ENCODE peak calls at places on chromosomes 6 and 20, in five cellular contexts. I is tibial nerve, W is stomach, H is left ventricle myocardium inferior, N is left lung. T is an unnamed sample.

GRCh38 chr20:44066645-44067606 is 120.1 kb downstream of the JPH2 start:
- DNase-seq in N (peak; percentile 58), I (no peak), W (peak; percentile 19), H (no peak), T (no peak)

GRCh38 chr6:159829515-159829914 is 29.4 kb downstream of the PNLDC1 start:
- DNase-seq in N (no peak), H (no peak), W (no peak), I (no peak), T (no peak)

GRCh38 chr20:5654557-5654956 is 95.6 kb upstream of the SHLD1 start:
- DNase-seq in N (no peak), I (no peak), W (no peak), H (no peak), T (no peak)

GRCh38 chr6:168956141-168956838 is 297.4 kb downstream of the THBS2 start:
- DNase-seq in N (no peak), I (no peak), H (no peak), W (no peak), T (no peak)

GRCh38 chr6:29011276-29011734 is 6.2 kb upstream of the ZNF311 start:
- DNase-seq in H (no peak), W (no peak), I (no peak), N (no peak), T (peak; percentile 38)

GRCh38 chr20:44721785-44722054 is 6.6 kb downstream of the CCN5 start:
- DNase-seq in I (no peak), W (no peak), H (no peak), N (no peak), T (no peak)

GRCh38 chr20:24289737-24290481 is 179.5 kb upstream of the SYNDIG1 start:
- DNase-seq in I (no peak), H (no peak), W (no peak), N (no peak), T (no peak)

GRCh38 chr6:160750276-160750689 is 48.2 kb downstream of the PLG start:
- DNase-seq in I (no peak), N (no peak), H (no peak), W (no peak), T (no peak)

GRCh38 chr6:144252289-144252688 is 32.8 kb upstream of the UTRN start:
- DNase-seq in N (no peak), H (no peak), W (no peak), I (no peak), T (no peak)

GRCh38 chr20:23255658-23256385 is 94.8 kb upstream of the NXT1 start:
- DNase-seq in I (no peak), W (no peak), H (no peak), N (no peak), T (no peak)

GRCh38 chr20:47506850-47507249 is 5.2 kb downstream of the NCOA3 start:
- DNase-seq in H (no peak), W (no peak), N (no peak), I (no peak), T (no peak)

GRCh38 chr6:26003102-26003694 is 40.6 kb downstream of the TRIM38 start:
- DNase-seq in N (no peak), I (peak; percentile 50), H (no peak), W (peak; percentile 66), T (peak; percentile 65)

GRCh38 chr6:110020888-110021287 is 42.8 kb downstream of the GPR6 start:
- DNase-seq in N (no peak), W (no peak), H (no peak), I (no peak), T (no peak)

GRCh38 chr20:44398303-44398702 is 42.8 kb downstream of the HNF4A start:
- DNase-seq in H (no peak), N (no peak), I (no peak), W (no peak), T (no peak)

GRCh38 chr6:2999621-3000455 is at the start of gene NQO2:
- DNase-seq in W (peak; percentile 97), I (peak; percentile 90), N (peak; percentile 99), H (peak; percentile 95), T (peak; percentile 94)

GRCh38 chr20:36835025-36835424 is 40.9 kb upstream of the TLDC2 start:
- DNase-seq in W (no peak), H (no peak), I (no peak), N (no peak), T (no peak)

GRCh38 chr6:56370127-56370540 is 122.8 kb upstream of the COL21A1 start:
- DNase-seq in H (peak; percentile 39), I (peak; percentile 33), W (peak; percentile 74), N (no peak), T (no peak)

GRCh38 chr20:63737690-63737939 is 1.2 kb downstream of the LIME1 start:
- DNase-seq in N (no peak), W (no peak), H (no peak), I (no peak), T (no peak)

GRCh38 chr20:63739129-63740069 is at the start of gene SLC2A4RG:
- DNase-seq in N (peak; percentile 95), W (peak; percentile 84), H (peak; percentile 84), I (peak; percentile 69), T (peak; percentile 59)

GRCh38 chr20:63737940-63738686 is 1.5 kb upstream of the SLC2A4RG start:
- DNase-seq in H (no peak), N (peak; percentile 76), W (no peak), I (no peak), T (peak; percentile 54)

GRCh38 chr20:63740070-63740500 is 509 bp downstream of the SLC2A4RG start:
- DNase-seq in W (no peak), H (peak; percentile 55), I (no peak), N (peak; percentile 86), T (peak; percentile 58)

DNA sequence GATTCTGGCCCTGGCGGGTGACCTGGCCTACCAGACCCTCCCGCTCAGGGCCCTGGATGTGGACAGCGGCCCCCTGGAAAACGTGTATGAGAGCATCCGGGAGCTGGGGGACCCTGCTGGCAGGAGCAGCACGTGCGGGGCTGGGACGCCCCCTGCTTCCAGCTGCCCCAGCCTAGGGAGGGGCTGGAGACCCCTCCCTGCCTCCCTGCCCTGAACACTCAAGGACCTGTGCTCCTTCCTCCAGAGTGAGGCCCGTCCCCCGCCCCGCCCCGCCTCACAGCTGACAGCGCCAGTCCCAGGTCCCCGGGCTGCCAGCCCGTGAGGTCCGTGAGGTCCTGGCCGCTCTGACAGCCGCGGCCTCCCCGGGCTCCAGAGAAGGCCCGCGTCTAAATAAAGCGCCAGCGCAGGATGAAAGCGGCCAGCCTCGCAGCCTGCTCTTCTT is 868 bp upstream of the SLC2A4RG start:
- DNase-seq in I (peak; percentile 49), H (peak; percentile 77), W (peak; percentile 80), N (peak; percentile 91), T (peak; percentile 47)
- H3K4me3 ChIP-seq in I (peak overlapping the region; percentile 58), H (peak overlapping the region; percentile 78), W (peak overlapping the region; percentile 59), N (peak overlapping the region; percentile 43), T (peak overlapping the region; percentile 50)

GRCh38 chr6:41939091-41939847 is 2.3 kb downstream of the CCND3 start:
- DNase-seq in I (no peak), W (peak; percentile 30), H (peak; percentile 49), N (peak; percentile 90), T (peak; percentile 15)
- H3K4me1 ChIP-seq in I (peaks cover 40% of the 10 kb centered on the region), W (peaks cover 75% of the 10 kb centered on the region), H (peaks cover 80% of the 10 kb centered on the region), N (peaks cover 87% of the 10 kb centered on the region), T (peaks cover 77% of the 10 kb centered on the region)

GRCh38 chr20:29079769-29080690 is 2177.4 kb upstream of the DEFB115 start:
- DNase-seq in N (peak; percentile 76), I (no peak), W (no peak), H (no peak), T (peak; percentile 47)
- H3K9me3 ChIP-seq in N (peaks cover 43% of the 10 kb centered on the region), I (peaks cover 17% of the 10 kb centered on the region), W (peaks cover 18% of the 10 kb centered on the region), H (peaks cover 27% of the 10 kb centered on the region), T (peaks cover 6% of the 10 kb centered on the region)

GRCh38 chr20:57683876-57684275 is 25.9 kb downstream of the PMEPA1 start:
- DNase-seq in I (no peak), W (no peak), H (no peak), N (no peak), T (no peak)

GRCh38 chr20:57682184-57683038 is 27.4 kb downstream of the PMEPA1 start:
- DNase-seq in I (no peak), N (no peak), W (no peak), H (no peak), T (no peak)

GRCh38 chr20:57680131-57680716 is 29.6 kb downstream of the PMEPA1 start:
- DNase-seq in N (no peak), I (no peak), W (no peak), H (no peak), T (no peak)

GRCh38 chr20:57679113-57679512 is 30.7 kb downstream of the PMEPA1 start:
- DNase-seq in I (no peak), N (no peak), H (no peak), W (no peak), T (no peak)

DNA sequence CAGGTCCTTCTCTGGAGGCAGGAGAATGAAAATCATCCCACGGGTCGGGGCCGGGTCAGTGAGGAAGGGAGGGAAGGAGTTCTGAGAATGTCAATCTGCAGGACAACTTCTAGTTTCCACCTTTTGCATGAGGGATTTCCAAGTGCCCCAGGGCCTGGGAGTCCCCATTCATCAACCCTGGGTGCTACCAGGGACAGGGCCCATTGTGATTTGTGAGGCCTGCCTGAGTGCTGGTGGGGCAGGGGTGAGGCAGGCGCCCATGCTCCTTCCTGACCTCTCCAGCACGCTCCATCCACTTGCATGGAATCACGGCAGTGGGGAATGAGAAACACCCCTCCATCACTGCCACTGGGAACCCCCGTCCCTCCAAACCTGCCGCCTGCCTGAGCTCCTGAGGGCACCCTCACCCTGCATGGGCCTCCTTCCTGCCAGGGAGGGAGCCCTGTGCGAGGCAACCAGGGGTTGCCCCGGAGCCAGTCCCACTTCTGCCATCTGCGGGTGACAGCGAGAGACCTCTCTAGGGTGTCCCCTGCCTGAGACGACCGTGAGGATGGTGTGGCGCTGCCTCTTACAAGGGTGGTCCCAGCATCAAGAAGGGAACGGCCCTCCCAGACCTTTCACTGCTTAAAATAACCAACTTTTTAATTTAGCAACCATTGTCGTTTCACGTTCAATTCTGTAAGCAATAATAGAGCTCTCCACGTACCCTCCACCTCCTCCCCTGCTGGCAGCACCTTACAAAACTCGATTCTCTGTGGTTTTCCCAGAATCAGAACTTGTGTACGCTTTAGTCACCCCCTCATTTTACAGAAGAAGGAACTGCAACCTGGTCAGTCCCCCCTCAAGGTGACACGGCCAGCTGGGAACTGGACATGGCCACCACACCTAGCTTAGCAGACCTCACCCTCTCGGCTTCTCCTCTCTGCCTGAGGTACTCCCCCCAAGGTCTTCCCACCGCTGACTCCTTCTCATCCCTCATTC is 28.6 kb downstream of the PMEPA1 start:
- DNase-seq in W (no peak), H (no peak), I (no peak), N (no peak), T (peak; percentile 37)
- H3K4me3 ChIP-seq in W (no peak overlapping the region), H (no peak overlapping the region), I (no peak overlapping the region), N (no peak overlapping the region), T (no peak overlapping the region)

T was measured in CD8-positive, alpha-beta memory T cell.